ENCODE peak calls at places on chromosomes 6 and 20, in nine cellular contexts. One of them, this sample, is unnamed.

GRCh38 chr6:44179072-44179536 is 20.5 kb downstream of the CAPN11 start:
- DNase-seq in cardiac fibroblast: no peak
- DNase-seq in neural crest cell: no peak
- DNase-seq in mesothelial cell of epicardium: no peak
- DNase-seq in right atrium auricular region: no peak
- DNase-seq in fibroblast of pulmonary artery: no peak
- DNase-seq in gastrocnemius medialis: no peak
- DNase-seq in GM13977: no peak
- DNase-seq in HFFc6: no peak
- DNase-seq in this sample: no peak

GRCh38 chr20:62243906-62244515 is 5.7 kb downstream of the OSBPL2 start:
- DNase-seq in cardiac fibroblast: no peak
- DNase-seq in neural crest cell: no peak
- DNase-seq in mesothelial cell of epicardium: no peak
- DNase-seq in right atrium auricular region: no peak
- DNase-seq in fibroblast of pulmonary artery: no peak
- DNase-seq in gastrocnemius medialis: no peak
- DNase-seq in GM13977: no peak
- DNase-seq in HFFc6: no peak
- DNase-seq in this sample: peak; percentile 67

GRCh38 chr6:2186516-2186915 is 58.9 kb downstream of the GMDS start:
- DNase-seq in cardiac fibroblast: no peak
- DNase-seq in neural crest cell: no peak
- DNase-seq in mesothelial cell of epicardium: no peak
- DNase-seq in right atrium auricular region: no peak
- DNase-seq in fibroblast of pulmonary artery: no peak
- DNase-seq in gastrocnemius medialis: no peak
- DNase-seq in GM13977: peak; percentile 56
- DNase-seq in HFFc6: no peak
- DNase-seq in this sample: no peak

GRCh38 chr20:271069-271468 is 13.5 kb downstream of the DEFB132 start:
- DNase-seq in cardiac fibroblast: no peak
- DNase-seq in neural crest cell: no peak
- DNase-seq in mesothelial cell of epicardium: no peak
- DNase-seq in right atrium auricular region: peak; percentile 46
- DNase-seq in fibroblast of pulmonary artery: no peak
- DNase-seq in gastrocnemius medialis: no peak
- DNase-seq in GM13977: no peak
- DNase-seq in HFFc6: no peak
- DNase-seq in this sample: peak; percentile 40

GRCh38 chr6:166360243-166361079 is 18.1 kb upstream of the SFT2D1 start:
- DNase-seq in cardiac fibroblast: peak; percentile 29
- DNase-seq in neural crest cell: no peak
- DNase-seq in mesothelial cell of epicardium: no peak
- DNase-seq in right atrium auricular region: no peak
- DNase-seq in fibroblast of pulmonary artery: no peak
- DNase-seq in gastrocnemius medialis: peak; percentile 24
- DNase-seq in GM13977: no peak
- DNase-seq in HFFc6: no peak
- DNase-seq in this sample: no peak

GRCh38 chr6:30844118-30844535 is 40.2 kb upstream of the DDR1 start:
- DNase-seq in cardiac fibroblast: peak; percentile 81
- DNase-seq in neural crest cell: no peak
- DNase-seq in mesothelial cell of epicardium: no peak
- DNase-seq in right atrium auricular region: no peak
- DNase-seq in fibroblast of pulmonary artery: peak; percentile 73
- DNase-seq in gastrocnemius medialis: no peak
- DNase-seq in GM13977: no peak
- DNase-seq in HFFc6: peak; percentile 46
- DNase-seq in this sample: no peak

GRCh38 chr20:50223321-50223995 is 32.8 kb downstream of the CEBPB start:
- DNase-seq in cardiac fibroblast: no peak
- DNase-seq in neural crest cell: no peak
- DNase-seq in mesothelial cell of epicardium: no peak
- DNase-seq in right atrium auricular region: no peak
- DNase-seq in fibroblast of pulmonary artery: no peak
- DNase-seq in gastrocnemius medialis: no peak
- DNase-seq in GM13977: no peak
- DNase-seq in HFFc6: no peak
- DNase-seq in this sample: no peak

GRCh38 chr20:61927193-61927825 is 138.4 kb downstream of the TAF4 start:
- DNase-seq in cardiac fibroblast: no peak
- DNase-seq in neural crest cell: no peak
- DNase-seq in mesothelial cell of epicardium: no peak
- DNase-seq in right atrium auricular region: no peak
- DNase-seq in fibroblast of pulmonary artery: no peak
- DNase-seq in gastrocnemius medialis: no peak
- DNase-seq in GM13977: no peak
- DNase-seq in HFFc6: no peak
- DNase-seq in this sample: no peak

GRCh38 chr6:5132741-5133140 is 47.6 kb downstream of the PPP1R3G start:
- DNase-seq in cardiac fibroblast: peak; percentile 98
- DNase-seq in neural crest cell: no peak
- DNase-seq in mesothelial cell of epicardium: no peak
- DNase-seq in right atrium auricular region: peak; percentile 88
- DNase-seq in fibroblast of pulmonary artery: peak; percentile 99
- DNase-seq in gastrocnemius medialis: peak; percentile 35
- DNase-seq in GM13977: peak; percentile 30
- DNase-seq in HFFc6: no peak
- DNase-seq in this sample: no peak

GRCh38 chr20:5001174-5002076 is at the start of gene SLC23A2:
- DNase-seq in cardiac fibroblast: peak; percentile 36
- DNase-seq in neural crest cell: peak; percentile 9
- DNase-seq in mesothelial cell of epicardium: no peak
- DNase-seq in right atrium auricular region: no peak
- DNase-seq in fibroblast of pulmonary artery: no peak
- DNase-seq in gastrocnemius medialis: no peak
- DNase-seq in GM13977: peak; percentile 89
- DNase-seq in HFFc6: no peak
- DNase-seq in this sample: no peak

GRCh38 chr6:129440691-129441090 is 269.3 kb downstream of the ARHGAP18 start:
- DNase-seq in cardiac fibroblast: peak; percentile 13
- DNase-seq in neural crest cell: no peak
- DNase-seq in mesothelial cell of epicardium: no peak
- DNase-seq in right atrium auricular region: no peak
- DNase-seq in fibroblast of pulmonary artery: peak; percentile 22
- DNase-seq in gastrocnemius medialis: no peak
- DNase-seq in GM13977: no peak
- DNase-seq in HFFc6: peak; percentile 4
- DNase-seq in this sample: no peak

GRCh38 chr20:23937303-23938117 is 51.1 kb downstream of the GGTLC1 start:
- DNase-seq in cardiac fibroblast: peak; percentile 67
- DNase-seq in neural crest cell: peak; percentile 63
- DNase-seq in mesothelial cell of epicardium: peak; percentile 42
- DNase-seq in right atrium auricular region: no peak
- DNase-seq in fibroblast of pulmonary artery: peak; percentile 68
- DNase-seq in gastrocnemius medialis: peak; percentile 20
- DNase-seq in GM13977: peak; percentile 46
- DNase-seq in HFFc6: peak; percentile 41
- DNase-seq in this sample: no peak

GRCh38 chr6:109052852-109053251 is 41.8 kb downstream of the SESN1 start:
- DNase-seq in cardiac fibroblast: no peak
- DNase-seq in neural crest cell: no peak
- DNase-seq in mesothelial cell of epicardium: no peak
- DNase-seq in right atrium auricular region: no peak
- DNase-seq in fibroblast of pulmonary artery: no peak
- DNase-seq in gastrocnemius medialis: no peak
- DNase-seq in GM13977: no peak
- DNase-seq in HFFc6: no peak
- DNase-seq in this sample: no peak

GRCh38 chr20:50285376-50286173 is 94.9 kb downstream of the CEBPB start:
- DNase-seq in cardiac fibroblast: peak; percentile 84
- DNase-seq in neural crest cell: no peak
- DNase-seq in mesothelial cell of epicardium: no peak
- DNase-seq in right atrium auricular region: peak; percentile 72
- DNase-seq in fibroblast of pulmonary artery: peak; percentile 79
- DNase-seq in gastrocnemius medialis: peak; percentile 60
- DNase-seq in GM13977: peak; percentile 74
- DNase-seq in HFFc6: peak; percentile 88
- DNase-seq in this sample: no peak

GRCh38 chr6:116666869-116667268 is 1.7 kb downstream of the ZUP1 start:
- DNase-seq in cardiac fibroblast: no peak
- DNase-seq in neural crest cell: no peak
- DNase-seq in mesothelial cell of epicardium: no peak
- DNase-seq in right atrium auricular region: no peak
- DNase-seq in fibroblast of pulmonary artery: no peak
- DNase-seq in gastrocnemius medialis: no peak
- DNase-seq in GM13977: peak; percentile 25
- DNase-seq in HFFc6: no peak
- DNase-seq in this sample: no peak

GRCh38 chr6:160013987-160014868 is 45.3 kb downstream of the IGF2R start:
- DNase-seq in cardiac fibroblast: no peak
- DNase-seq in neural crest cell: no peak
- DNase-seq in mesothelial cell of epicardium: no peak
- DNase-seq in right atrium auricular region: no peak
- DNase-seq in fibroblast of pulmonary artery: peak; percentile 14
- DNase-seq in gastrocnemius medialis: no peak
- DNase-seq in GM13977: no peak
- DNase-seq in HFFc6: peak; percentile 52
- DNase-seq in this sample: no peak

GRCh38 chr20:15081301-15081700 is 743.9 kb upstream of the FLRT3 start:
- DNase-seq in cardiac fibroblast: no peak
- DNase-seq in neural crest cell: no peak
- DNase-seq in mesothelial cell of epicardium: no peak
- DNase-seq in right atrium auricular region: no peak
- DNase-seq in fibroblast of pulmonary artery: no peak
- DNase-seq in gastrocnemius medialis: no peak
- DNase-seq in GM13977: no peak
- DNase-seq in HFFc6: no peak
- DNase-seq in this sample: no peak
- TF ChIP-seq CTCF in cardiac fibroblast: no peak
- TF ChIP-seq CTCF in neural crest cell: no peak
- TF ChIP-seq CTCF in mesothelial cell of epicardium: no peak
- TF ChIP-seq CTCF in right atrium auricular region: no peak
- TF ChIP-seq CTCF in fibroblast of pulmonary artery: no peak
- TF ChIP-seq CTCF in gastrocnemius medialis: no peak
- TF ChIP-seq CTCF in GM13977: no peak
- TF ChIP-seq CTCF in HFFc6: no peak
- TF ChIP-seq CTCF in this sample: no peak

GRCh38 chr6:37607949-37608348 is 89.7 kb downstream of the MDGA1 start:
- DNase-seq in cardiac fibroblast: peak; percentile 59
- DNase-seq in neural crest cell: no peak
- DNase-seq in mesothelial cell of epicardium: no peak
- DNase-seq in right atrium auricular region: no peak
- DNase-seq in fibroblast of pulmonary artery: peak; percentile 47
- DNase-seq in gastrocnemius medialis: no peak
- DNase-seq in GM13977: no peak
- DNase-seq in HFFc6: no peak
- DNase-seq in this sample: no peak
- TF ChIP-seq CTCF in cardiac fibroblast: peak; percentile 61
- TF ChIP-seq CTCF in neural crest cell: peak; percentile 57
- TF ChIP-seq CTCF in mesothelial cell of epicardium: peak; percentile 59
- TF ChIP-seq CTCF in right atrium auricular region: peak; percentile 34
- TF ChIP-seq CTCF in fibroblast of pulmonary artery: peak; percentile 65
- TF ChIP-seq CTCF in gastrocnemius medialis: no peak
- TF ChIP-seq CTCF in GM13977: no peak
- TF ChIP-seq CTCF in HFFc6: peak; percentile 78
- TF ChIP-seq CTCF in this sample: peak; percentile 72

GRCh38 chr6:100135977-100136376 is 142.0 kb upstream of the MCHR2 start:
- DNase-seq in cardiac fibroblast: no peak
- DNase-seq in neural crest cell: no peak
- DNase-seq in mesothelial cell of epicardium: no peak
- DNase-seq in right atrium auricular region: no peak
- DNase-seq in fibroblast of pulmonary artery: no peak
- DNase-seq in gastrocnemius medialis: no peak
- DNase-seq in GM13977: no peak
- DNase-seq in HFFc6: no peak
- DNase-seq in this sample: no peak

GRCh38 chr6:100134703-100135102 is 140.7 kb upstream of the MCHR2 start:
- DNase-seq in cardiac fibroblast: peak; percentile 26
- DNase-seq in neural crest cell: no peak
- DNase-seq in mesothelial cell of epicardium: no peak
- DNase-seq in right atrium auricular region: no peak
- DNase-seq in fibroblast of pulmonary artery: peak; percentile 46
- DNase-seq in gastrocnemius medialis: no peak
- DNase-seq in GM13977: no peak
- DNase-seq in HFFc6: peak; percentile 48
- DNase-seq in this sample: no peak

GRCh38 chr6:100137759-100138158 is 143.7 kb upstream of the MCHR2 start:
- DNase-seq in cardiac fibroblast: no peak
- DNase-seq in neural crest cell: no peak
- DNase-seq in mesothelial cell of epicardium: no peak
- DNase-seq in right atrium auricular region: no peak
- DNase-seq in fibroblast of pulmonary artery: no peak
- DNase-seq in gastrocnemius medialis: no peak
- DNase-seq in GM13977: no peak
- DNase-seq in HFFc6: no peak
- DNase-seq in this sample: no peak

GRCh38 chr6:100136590-100136989 is 142.6 kb upstream of the MCHR2 start:
- DNase-seq in cardiac fibroblast: no peak
- DNase-seq in neural crest cell: no peak
- DNase-seq in mesothelial cell of epicardium: no peak
- DNase-seq in right atrium auricular region: no peak
- DNase-seq in fibroblast of pulmonary artery: no peak
- DNase-seq in gastrocnemius medialis: no peak
- DNase-seq in GM13977: no peak
- DNase-seq in HFFc6: no peak
- DNase-seq in this sample: no peak

DNA sequence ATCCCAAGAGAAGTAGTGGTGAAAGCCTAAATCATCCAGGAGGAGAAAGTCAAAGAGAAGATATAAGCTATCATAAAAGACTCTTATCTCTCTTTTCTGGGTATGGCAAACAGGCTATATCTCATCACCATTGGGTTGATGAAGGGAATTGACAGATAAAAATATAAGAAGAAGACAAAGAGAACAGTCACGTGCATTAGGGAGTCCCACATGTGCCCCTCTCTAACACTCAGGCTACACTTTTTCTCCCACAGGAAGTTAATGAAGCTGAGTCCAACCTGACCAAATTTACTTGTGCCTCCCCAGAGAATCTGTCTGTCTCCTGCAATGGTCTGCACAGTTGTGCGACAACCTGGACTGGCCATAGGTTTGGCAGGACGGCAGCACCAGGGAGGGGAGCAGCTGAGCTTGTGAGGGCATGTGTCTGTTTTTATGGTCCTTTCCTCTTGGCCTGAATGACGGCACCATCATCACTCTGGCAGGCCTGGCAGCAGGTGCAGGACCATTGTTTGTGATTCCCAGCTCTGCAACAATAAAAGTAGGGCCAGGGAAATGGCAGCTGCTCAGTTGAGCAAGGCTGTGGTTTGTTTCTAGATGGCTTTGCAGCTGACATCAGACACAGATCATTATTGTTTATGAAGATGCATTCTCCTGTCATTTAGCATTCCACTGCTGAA is 144.5 kb upstream of the MCHR2 start:
- DNase-seq in cardiac fibroblast: no peak
- DNase-seq in neural crest cell: no peak
- DNase-seq in mesothelial cell of epicardium: no peak
- DNase-seq in right atrium auricular region: no peak
- DNase-seq in fibroblast of pulmonary artery: no peak
- DNase-seq in gastrocnemius medialis: no peak
- DNase-seq in GM13977: no peak
- DNase-seq in HFFc6: no peak
- DNase-seq in this sample: no peak
- TF ChIP-seq CTCF in cardiac fibroblast: no peak
- TF ChIP-seq CTCF in neural crest cell: no peak
- TF ChIP-seq CTCF in mesothelial cell of epicardium: no peak
- TF ChIP-seq CTCF in right atrium auricular region: no peak
- TF ChIP-seq CTCF in fibroblast of pulmonary artery: no peak
- TF ChIP-seq CTCF in gastrocnemius medialis: no peak
- TF ChIP-seq CTCF in GM13977: no peak
- TF ChIP-seq CTCF in HFFc6: no peak
- TF ChIP-seq CTCF in this sample: no peak

GRCh38 chr6:105389543-105389942 is 13.3 kb downstream of the PREP start:
- DNase-seq in cardiac fibroblast: no peak
- DNase-seq in neural crest cell: no peak
- DNase-seq in mesothelial cell of epicardium: no peak
- DNase-seq in right atrium auricular region: no peak
- DNase-seq in fibroblast of pulmonary artery: no peak
- DNase-seq in gastrocnemius medialis: no peak
- DNase-seq in GM13977: no peak
- DNase-seq in HFFc6: no peak
- DNase-seq in this sample: no peak
- TF ChIP-seq CTCF in cardiac fibroblast: no peak
- TF ChIP-seq CTCF in neural crest cell: no peak
- TF ChIP-seq CTCF in mesothelial cell of epicardium: no peak
- TF ChIP-seq CTCF in right atrium auricular region: no peak
- TF ChIP-seq CTCF in fibroblast of pulmonary artery: no peak
- TF ChIP-seq CTCF in gastrocnemius medialis: no peak
- TF ChIP-seq CTCF in GM13977: no peak
- TF ChIP-seq CTCF in HFFc6: no peak
- TF ChIP-seq CTCF in this sample: no peak